ENCODE peak calls at places on chromosomes 3 and 15, in eight cellular contexts. One of them, this sample, is unnamed.
A peak's percentile ranks its signal among the peaks of the same experiment; 100 is the strongest.

GRCh38 chr3:66656608-66657007 is 155.8 kb upstream of the LRIG1 start:
- DNase-seq in aorta: no peak
- DNase-seq in tibial nerve: no peak
- DNase-seq in tibial artery: no peak
- DNase-seq in A673: no peak
- DNase-seq in A549: no peak
- DNase-seq in hepatocyte: no peak
- DNase-seq in HL-60: no peak
- DNase-seq in this sample: no peak

GRCh38 chr15:68700395-68701123 is 120.1 kb downstream of the ANP32A start:
- DNase-seq in A549: no peak
- DNase-seq in hepatocyte: peak; percentile 81
- DNase-seq in HL-60: no peak
- DNase-seq in aorta: peak; percentile 79
- DNase-seq in tibial nerve: no peak
- DNase-seq in tibial artery: peak; percentile 85
- DNase-seq in A673: peak; percentile 87
- DNase-seq in this sample: no peak

GRCh38 chr15:66566963-66567531 is 1.2 kb upstream of the LCTL start:
- DNase-seq in hepatocyte: peak; percentile 90
- DNase-seq in A549: peak; percentile 81
- DNase-seq in HL-60: peak; percentile 35
- DNase-seq in tibial nerve: no peak
- DNase-seq in tibial artery: no peak
- DNase-seq in A673: peak; percentile 92
- DNase-seq in aorta: peak; percentile 74
- DNase-seq in this sample: peak; percentile 30

GRCh38 chr15:82995938-82996337 is 9.9 kb downstream of the RAMAC start:
- DNase-seq in A673: peak; percentile 10
- DNase-seq in tibial artery: no peak
- DNase-seq in A549: no peak
- DNase-seq in aorta: no peak
- DNase-seq in tibial nerve: no peak
- DNase-seq in hepatocyte: no peak
- DNase-seq in HL-60: no peak
- DNase-seq in this sample: no peak

GRCh38 chr15:44713006-44713966 is 2.0 kb downstream of the B2M start:
- DNase-seq in tibial nerve: no peak
- DNase-seq in aorta: no peak
- DNase-seq in HL-60: no peak
- DNase-seq in A673: peak; percentile 69
- DNase-seq in hepatocyte: no peak
- DNase-seq in tibial artery: no peak
- DNase-seq in A549: peak; percentile 60
- DNase-seq in this sample: no peak

GRCh38 chr3:47007482-47008257 is 28.2 kb downstream of the NBEAL2 start:
- DNase-seq in A673: no peak
- DNase-seq in aorta: no peak
- DNase-seq in tibial artery: peak; percentile 61
- DNase-seq in tibial nerve: no peak
- DNase-seq in A549: no peak
- DNase-seq in hepatocyte: no peak
- DNase-seq in HL-60: no peak
- DNase-seq in this sample: no peak

GRCh38 chr15:62889734-62890505 is 152.6 kb upstream of the TPM1 start:
- DNase-seq in tibial artery: no peak
- DNase-seq in tibial nerve: no peak
- DNase-seq in hepatocyte: no peak
- DNase-seq in HL-60: no peak
- DNase-seq in aorta: no peak
- DNase-seq in A549: peak; percentile 57
- DNase-seq in A673: no peak
- DNase-seq in this sample: no peak

GRCh38 chr15:45795487-45796069 is 160.7 kb downstream of the SQOR start:
- DNase-seq in tibial nerve: no peak
- DNase-seq in tibial artery: no peak
- DNase-seq in A549: peak; percentile 40
- DNase-seq in hepatocyte: peak; percentile 81
- DNase-seq in HL-60: peak; percentile 20
- DNase-seq in aorta: no peak
- DNase-seq in A673: peak; percentile 62
- DNase-seq in this sample: no peak

GRCh38 chr3:111667621-111668239 is 72.6 kb upstream of the ZBED2 start:
- DNase-seq in aorta: peak; percentile 64
- DNase-seq in tibial artery: peak; percentile 65
- DNase-seq in HL-60: peak; percentile 93
- DNase-seq in A549: no peak
- DNase-seq in A673: no peak
- DNase-seq in hepatocyte: no peak
- DNase-seq in tibial nerve: no peak
- DNase-seq in this sample: peak; percentile 70

GRCh38 chr3:63582943-63583500 is 69.5 kb upstream of the SNTN start:
- DNase-seq in aorta: no peak
- DNase-seq in HL-60: no peak
- DNase-seq in hepatocyte: no peak
- DNase-seq in tibial artery: no peak
- DNase-seq in tibial nerve: no peak
- DNase-seq in A549: no peak
- DNase-seq in A673: no peak
- DNase-seq in this sample: no peak

GRCh38 chr15:64701051-64701450 is 74.3 kb downstream of the RBPMS2 start:
- DNase-seq in aorta: no peak
- DNase-seq in HL-60: no peak
- DNase-seq in hepatocyte: no peak
- DNase-seq in A673: no peak
- DNase-seq in tibial nerve: no peak
- DNase-seq in A549: no peak
- DNase-seq in tibial artery: no peak
- DNase-seq in this sample: no peak

GRCh38 chr15:64702816-64703631 is 72.4 kb downstream of the RBPMS2 start:
- DNase-seq in aorta: peak; percentile 98
- DNase-seq in A549: peak; percentile 93
- DNase-seq in A673: peak; percentile 95
- DNase-seq in HL-60: peak; percentile 73
- DNase-seq in hepatocyte: peak; percentile 98
- DNase-seq in tibial nerve: peak; percentile 97
- DNase-seq in tibial artery: peak; percentile 98
- DNase-seq in this sample: peak; percentile 92

GRCh38 chr15:64699767-64700388 is 75.5 kb downstream of the RBPMS2 start:
- DNase-seq in tibial nerve: no peak
- DNase-seq in hepatocyte: peak; percentile 62
- DNase-seq in tibial artery: peak; percentile 77
- DNase-seq in aorta: peak; percentile 55
- DNase-seq in A549: no peak
- DNase-seq in A673: no peak
- DNase-seq in HL-60: no peak
- DNase-seq in this sample: no peak

GRCh38 chr15:64703632-64703959 is 71.8 kb downstream of the RBPMS2 start:
- DNase-seq in HL-60: no peak
- DNase-seq in aorta: no peak
- DNase-seq in A673: no peak
- DNase-seq in hepatocyte: no peak
- DNase-seq in tibial artery: no peak
- DNase-seq in tibial nerve: no peak
- DNase-seq in A549: no peak
- DNase-seq in this sample: no peak

DNA sequence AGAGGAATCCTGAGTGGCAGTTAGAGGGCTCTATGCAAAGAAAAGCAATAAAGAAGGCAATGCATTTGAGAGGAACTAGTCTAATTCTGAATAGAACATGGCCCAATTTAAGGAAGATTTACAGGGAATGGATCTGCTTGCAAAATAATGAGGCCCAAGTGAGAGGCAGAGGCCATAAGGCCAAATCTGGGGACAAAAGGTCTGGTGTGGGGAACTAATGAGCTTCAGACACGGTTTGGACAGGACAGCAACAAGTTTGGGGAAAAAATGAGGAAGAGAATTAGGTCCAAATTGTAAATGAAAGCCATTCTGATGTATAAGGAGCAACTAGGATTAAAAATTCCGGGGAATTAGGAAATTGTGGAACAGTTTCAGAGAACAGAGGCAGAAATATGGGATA is 73.9 kb downstream of the RBPMS2 start:
- DNase-seq in A549: no peak
- DNase-seq in aorta: no peak
- DNase-seq in A673: no peak
- DNase-seq in hepatocyte: no peak
- DNase-seq in tibial artery: no peak
- DNase-seq in tibial nerve: no peak
- DNase-seq in HL-60: no peak
- DNase-seq in this sample: no peak
- H3K4me3 ChIP-seq in A549: peak overlapping the region; percentile 75
- H3K4me3 ChIP-seq in aorta: peak overlapping the region; percentile 72
- H3K4me3 ChIP-seq in A673: peak overlapping the region; percentile 71
- H3K4me3 ChIP-seq in hepatocyte: peak overlapping the region; percentile 80
- H3K4me3 ChIP-seq in tibial artery: peak overlapping the region; percentile 78
- H3K4me3 ChIP-seq in tibial nerve: no peak overlapping the region
- H3K4me3 ChIP-seq in HL-60: no peak overlapping the region
- H3K4me3 ChIP-seq in this sample: peak overlapping the region; percentile 91

DNA sequence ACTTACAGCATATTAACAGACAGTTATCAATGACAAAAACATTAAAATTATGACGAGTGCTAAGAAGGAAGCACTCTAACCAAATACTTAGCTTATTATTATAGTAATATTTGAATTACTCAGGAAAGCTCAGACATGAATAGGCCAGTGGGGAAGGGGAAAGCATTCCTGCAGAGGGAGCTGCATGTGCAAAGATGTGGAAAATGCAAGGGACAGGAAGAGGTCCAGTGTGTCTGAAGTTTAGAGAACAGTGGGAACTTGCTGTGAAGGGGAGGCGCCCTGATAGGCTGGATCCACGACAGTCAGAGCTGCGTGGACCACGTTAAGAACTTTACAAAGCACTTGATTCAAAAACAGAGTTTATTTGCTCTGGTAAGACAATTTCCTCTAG is 1.2 kb upstream of the SPICE1 start:
- DNase-seq in A673: peak; percentile 37
- DNase-seq in hepatocyte: no peak
- DNase-seq in tibial artery: no peak
- DNase-seq in aorta: no peak
- DNase-seq in A549: peak; percentile 72
- DNase-seq in tibial nerve: no peak
- DNase-seq in HL-60: no peak
- DNase-seq in this sample: no peak
- H3K4me3 ChIP-seq in A673: peak overlapping the region; percentile 77
- H3K4me3 ChIP-seq in hepatocyte: no peak overlapping the region
- H3K4me3 ChIP-seq in tibial artery: no peak overlapping the region
- H3K4me3 ChIP-seq in aorta: no peak overlapping the region
- H3K4me3 ChIP-seq in A549: peak overlapping the region; percentile 81
- H3K4me3 ChIP-seq in tibial nerve: peak overlapping the region; percentile 90
- H3K4me3 ChIP-seq in HL-60: no peak overlapping the region
- H3K4me3 ChIP-seq in this sample: no peak overlapping the region

GRCh38 chr3:143121240-143122088 is 1.9 kb downstream of the CHST2 start:
- DNase-seq in HL-60: no peak
- DNase-seq in aorta: peak; percentile 67
- DNase-seq in A549: peak; percentile 50
- DNase-seq in tibial nerve: no peak
- DNase-seq in hepatocyte: no peak
- DNase-seq in tibial artery: no peak
- DNase-seq in A673: peak; percentile 72
- DNase-seq in this sample: peak; percentile 85

GRCh38 chr3:143122608-143123352 is 3.2 kb downstream of the CHST2 start:
- DNase-seq in A549: no peak
- DNase-seq in HL-60: no peak
- DNase-seq in A673: no peak
- DNase-seq in tibial nerve: no peak
- DNase-seq in aorta: no peak
- DNase-seq in hepatocyte: no peak
- DNase-seq in tibial artery: no peak
- DNase-seq in this sample: peak; percentile 53

GRCh38 chr3:143124683-143125520 is 5.3 kb downstream of the CHST2 start:
- DNase-seq in tibial artery: no peak
- DNase-seq in hepatocyte: no peak
- DNase-seq in HL-60: no peak
- DNase-seq in A673: no peak
- DNase-seq in tibial nerve: no peak
- DNase-seq in A549: no peak
- DNase-seq in aorta: no peak
- DNase-seq in this sample: no peak

GRCh38 chr3:143122089-143122430 is 2.5 kb downstream of the CHST2 start:
- DNase-seq in A673: no peak
- DNase-seq in tibial nerve: no peak
- DNase-seq in aorta: no peak
- DNase-seq in tibial artery: no peak
- DNase-seq in A549: no peak
- DNase-seq in hepatocyte: no peak
- DNase-seq in HL-60: no peak
- DNase-seq in this sample: no peak

GRCh38 chr3:143123353-143123974 is 3.9 kb downstream of the CHST2 start:
- DNase-seq in hepatocyte: no peak
- DNase-seq in tibial nerve: no peak
- DNase-seq in aorta: no peak
- DNase-seq in tibial artery: no peak
- DNase-seq in A549: no peak
- DNase-seq in HL-60: no peak
- DNase-seq in A673: no peak
- DNase-seq in this sample: peak; percentile 28
- H3K4me3 ChIP-seq in hepatocyte: no peak overlapping the region
- H3K4me3 ChIP-seq in tibial nerve: no peak overlapping the region
- H3K4me3 ChIP-seq in aorta: no peak overlapping the region
- H3K4me3 ChIP-seq in tibial artery: no peak overlapping the region
- H3K4me3 ChIP-seq in A549: no peak overlapping the region
- H3K4me3 ChIP-seq in HL-60: peak overlapping the region; percentile 5
- H3K4me3 ChIP-seq in A673: no peak overlapping the region
- H3K4me3 ChIP-seq in this sample: peak overlapping the region; percentile 96

DNA sequence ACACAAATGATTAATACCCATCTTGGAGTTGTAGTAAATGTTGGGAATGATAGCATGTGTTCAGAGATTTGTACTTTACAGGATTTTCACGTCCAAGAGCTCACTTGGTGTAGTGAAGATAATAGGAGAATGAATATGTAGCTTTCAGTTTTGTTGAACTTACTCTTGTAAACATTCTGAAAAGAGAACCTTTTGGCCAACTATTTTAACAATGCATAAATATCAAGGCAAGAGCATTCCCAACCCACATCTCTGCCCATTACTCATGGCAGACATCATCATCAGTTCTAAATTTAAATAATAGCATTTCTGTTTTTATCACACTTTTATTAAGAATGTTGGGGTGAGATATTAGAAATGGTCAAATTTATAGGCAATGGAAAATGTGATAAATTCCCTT is 465.2 kb upstream of the TPRG1 start:
- DNase-seq in hepatocyte: no peak
- DNase-seq in aorta: no peak
- DNase-seq in tibial artery: no peak
- DNase-seq in A673: no peak
- DNase-seq in A549: no peak
- DNase-seq in tibial nerve: no peak
- DNase-seq in HL-60: no peak
- DNase-seq in this sample: no peak
- H3K4me3 ChIP-seq in hepatocyte: no peak overlapping the region
- H3K4me3 ChIP-seq in aorta: no peak overlapping the region
- H3K4me3 ChIP-seq in tibial artery: no peak overlapping the region
- H3K4me3 ChIP-seq in A673: no peak overlapping the region
- H3K4me3 ChIP-seq in A549: no peak overlapping the region
- H3K4me3 ChIP-seq in tibial nerve: no peak overlapping the region
- H3K4me3 ChIP-seq in HL-60: no peak overlapping the region
- H3K4me3 ChIP-seq in this sample: no peak overlapping the region

DNA sequence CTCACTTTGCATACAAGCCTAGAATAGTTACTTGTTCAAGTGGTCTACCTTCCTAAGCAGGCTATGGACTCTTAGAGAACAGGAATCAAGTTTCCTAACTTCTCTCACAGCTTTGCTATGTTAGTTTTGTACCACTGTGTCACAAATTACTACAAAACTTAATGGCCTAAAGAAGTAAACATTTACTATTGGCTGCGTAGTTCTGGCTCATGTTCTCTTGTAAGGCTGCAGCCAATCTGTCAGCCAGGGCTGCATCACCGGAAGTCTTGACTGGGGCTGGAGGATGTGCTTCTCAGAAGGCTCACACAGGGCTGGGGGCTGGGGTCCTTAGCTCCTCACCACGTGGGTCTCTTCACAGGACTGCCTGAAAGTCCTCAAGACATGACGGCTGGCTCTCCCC is 15.5 kb downstream of the STIMATE start:
- DNase-seq in A549: no peak
- DNase-seq in A673: no peak
- DNase-seq in hepatocyte: no peak
- DNase-seq in HL-60: no peak
- DNase-seq in tibial artery: no peak
- DNase-seq in tibial nerve: no peak
- DNase-seq in aorta: no peak
- DNase-seq in this sample: no peak
- H3K4me3 ChIP-seq in A549: no peak overlapping the region
- H3K4me3 ChIP-seq in A673: no peak overlapping the region
- H3K4me3 ChIP-seq in hepatocyte: no peak overlapping the region
- H3K4me3 ChIP-seq in HL-60: no peak overlapping the region
- H3K4me3 ChIP-seq in tibial artery: no peak overlapping the region
- H3K4me3 ChIP-seq in tibial nerve: no peak overlapping the region
- H3K4me3 ChIP-seq in aorta: no peak overlapping the region
- H3K4me3 ChIP-seq in this sample: no peak overlapping the region